ENCODE peak calls at places on chromosomes 13 and 19, in four cellular contexts. One of them, this sample, is unnamed.

GRCh38 chr13:48443442-48444208 is 30.7 kb upstream of the LPAR6 start:
- DNase-seq in left lung: no peak
- DNase-seq in mesothelial cell of epicardium: no peak
- DNase-seq in nephron progenitor cell: no peak
- DNase-seq in this sample: no peak

GRCh38 chr13:60944863-60945262 is 470.8 kb downstream of the PCDH20 start:
- DNase-seq in mesothelial cell of epicardium: no peak
- DNase-seq in nephron progenitor cell: no peak
- DNase-seq in left lung: no peak
- DNase-seq in this sample: no peak

GRCh38 chr19:15180451-15181390 is 20.1 kb downstream of the NOTCH3 start:
- DNase-seq in mesothelial cell of epicardium: no peak
- DNase-seq in nephron progenitor cell: peak
- DNase-seq in left lung: peak
- DNase-seq in this sample: no peak

GRCh38 chr13:109783815-109784589 is 2.4 kb downstream of the IRS2 start:
- DNase-seq in nephron progenitor cell: no peak
- DNase-seq in mesothelial cell of epicardium: no peak
- DNase-seq in left lung: peak
- DNase-seq in this sample: no peak

GRCh38 chr13:66635526-66635925 is 594.6 kb downstream of the PCDH9 start:
- DNase-seq in left lung: no peak
- DNase-seq in mesothelial cell of epicardium: no peak
- DNase-seq in nephron progenitor cell: no peak
- DNase-seq in this sample: no peak

GRCh38 chr19:900302-901111 is 7.2 kb downstream of the RNU6-9 start:
- DNase-seq in left lung: peak
- DNase-seq in nephron progenitor cell: no peak
- DNase-seq in mesothelial cell of epicardium: no peak
- DNase-seq in this sample: peak

GRCh38 chr19:35360880-35361420 is 2.7 kb downstream of the FFAR3 start:
- DNase-seq in mesothelial cell of epicardium: no peak
- DNase-seq in left lung: no peak
- DNase-seq in nephron progenitor cell: no peak
- DNase-seq in this sample: no peak

GRCh38 chr13:111897846-111898215 is 169.1 kb upstream of the SOX1 start:
- DNase-seq in mesothelial cell of epicardium: peak
- DNase-seq in nephron progenitor cell: no peak
- DNase-seq in left lung: no peak
- DNase-seq in this sample: no peak

GRCh38 chr19:31054430-31054829 is 294.8 kb downstream of the TSHZ3 start:
- DNase-seq in nephron progenitor cell: peak
- DNase-seq in left lung: no peak
- DNase-seq in mesothelial cell of epicardium: no peak
- DNase-seq in this sample: no peak

GRCh38 chr13:113094410-113094800 is 11.2 kb upstream of the F7 start:
- DNase-seq in left lung: peak
- DNase-seq in mesothelial cell of epicardium: no peak
- DNase-seq in nephron progenitor cell: no peak
- DNase-seq in this sample: no peak

GRCh38 chr13:75876371-75877050 is 240.4 kb downstream of the LMO7 start:
- DNase-seq in left lung: no peak
- DNase-seq in nephron progenitor cell: peak
- DNase-seq in mesothelial cell of epicardium: peak
- DNase-seq in this sample: no peak

GRCh38 chr19:49954092-49954825 is 6.7 kb downstream of the SIGLEC11 start:
- DNase-seq in left lung: peak
- DNase-seq in mesothelial cell of epicardium: no peak
- DNase-seq in nephron progenitor cell: no peak
- DNase-seq in this sample: no peak

GRCh38 chr13:51734786-51735185 is 69.2 kb downstream of the DHRS12 start:
- DNase-seq in nephron progenitor cell: no peak
- DNase-seq in mesothelial cell of epicardium: no peak
- DNase-seq in left lung: no peak
- DNase-seq in this sample: no peak

GRCh38 chr13:78689011-78689410 is 30.1 kb upstream of the OBI1 start:
- DNase-seq in mesothelial cell of epicardium: no peak
- DNase-seq in nephron progenitor cell: no peak
- DNase-seq in left lung: no peak
- DNase-seq in this sample: no peak

GRCh38 chr13:32233062-32233461 is 82.1 kb downstream of the ZAR1L start:
- DNase-seq in mesothelial cell of epicardium: no peak
- DNase-seq in nephron progenitor cell: no peak
- DNase-seq in left lung: no peak
- DNase-seq in this sample: no peak

GRCh38 chr19:46841458-46842083 is 9.1 kb downstream of the AP2S1 start:
- DNase-seq in nephron progenitor cell: no peak
- DNase-seq in left lung: no peak
- DNase-seq in mesothelial cell of epicardium: no peak
- DNase-seq in this sample: no peak

GRCh38 chr19:5983367-5983955 is 5.5 kb upstream of the RANBP3 start:
- DNase-seq in mesothelial cell of epicardium: no peak
- DNase-seq in left lung: no peak
- DNase-seq in nephron progenitor cell: no peak
- DNase-seq in this sample: no peak

GRCh38 chr19:51131780-51132680 is 7.3 kb downstream of the SIGLEC9 start:
- DNase-seq in left lung: no peak
- DNase-seq in mesothelial cell of epicardium: no peak
- DNase-seq in nephron progenitor cell: no peak
- DNase-seq in this sample: no peak

GRCh38 chr19:1956143-1956537 is 15.2 kb downstream of the CSNK1G2 start:
- DNase-seq in mesothelial cell of epicardium: no peak
- DNase-seq in nephron progenitor cell: no peak
- DNase-seq in left lung: no peak
- DNase-seq in this sample: no peak

GRCh38 chr13:40351537-40352384 is 314.7 kb downstream of the FOXO1 start:
- DNase-seq in nephron progenitor cell: no peak
- DNase-seq in mesothelial cell of epicardium: no peak
- DNase-seq in left lung: no peak
- DNase-seq in this sample: no peak

GRCh38 chr13:41650706-41651105 is 193.4 kb downstream of the RGCC start:
- DNase-seq in left lung: no peak
- DNase-seq in mesothelial cell of epicardium: no peak
- DNase-seq in nephron progenitor cell: no peak
- DNase-seq in this sample: no peak
- TF ChIP-seq CTCF in left lung: no peak
- TF ChIP-seq CTCF in mesothelial cell of epicardium: no peak
- TF ChIP-seq CTCF in nephron progenitor cell: no peak
- TF ChIP-seq CTCF in this sample: no peak

DNA sequence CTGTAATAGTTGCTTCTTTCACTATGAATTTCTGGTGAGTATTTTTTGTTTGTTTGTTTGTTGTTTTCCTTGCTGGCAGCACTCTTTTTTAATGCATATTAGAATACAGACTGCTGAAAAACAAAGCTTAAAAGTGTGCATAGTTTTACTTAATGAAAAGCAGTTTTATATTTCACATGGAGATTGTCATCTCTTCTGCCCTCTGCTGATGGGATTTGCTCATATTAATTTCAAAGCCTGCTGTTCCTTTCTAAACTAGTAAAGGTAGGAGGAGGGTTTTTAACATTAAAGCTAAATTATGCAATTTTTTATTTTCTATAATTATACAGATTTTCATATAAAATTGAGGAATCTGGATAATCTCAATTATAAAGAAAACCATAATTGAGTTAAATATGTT is 692.6 kb upstream of the SLITRK1 start:
- DNase-seq in left lung: no peak
- DNase-seq in nephron progenitor cell: no peak
- DNase-seq in mesothelial cell of epicardium: no peak
- DNase-seq in this sample: no peak
- TF ChIP-seq CTCF in left lung: no peak
- TF ChIP-seq CTCF in nephron progenitor cell: no peak
- TF ChIP-seq CTCF in mesothelial cell of epicardium: peak
- TF ChIP-seq CTCF in this sample: peak

GRCh38 chr13:20093946-20094345 is 66.9 kb downstream of the GJA3 start:
- DNase-seq in left lung: no peak
- DNase-seq in nephron progenitor cell: no peak
- DNase-seq in mesothelial cell of epicardium: no peak
- DNase-seq in this sample: no peak

GRCh38 chr13:20090349-20090748 is 70.5 kb downstream of the GJA3 start:
- DNase-seq in mesothelial cell of epicardium: no peak
- DNase-seq in left lung: no peak
- DNase-seq in nephron progenitor cell: no peak
- DNase-seq in this sample: no peak
- TF ChIP-seq CTCF in mesothelial cell of epicardium: no peak
- TF ChIP-seq CTCF in left lung: no peak
- TF ChIP-seq CTCF in nephron progenitor cell: no peak
- TF ChIP-seq CTCF in this sample: peak

GRCh38 chr19:43751466-43752220 is 3.1 kb downstream of the SMG9 start:
- DNase-seq in mesothelial cell of epicardium: no peak
- DNase-seq in nephron progenitor cell: no peak
- DNase-seq in left lung: no peak
- DNase-seq in this sample: no peak

GRCh38 chr19:43752287-43752875 is 2.4 kb downstream of the SMG9 start:
- DNase-seq in nephron progenitor cell: no peak
- DNase-seq in left lung: no peak
- DNase-seq in mesothelial cell of epicardium: no peak
- DNase-seq in this sample: no peak

GRCh38 chr19:43755256-43755801 is 567 bp upstream of the SMG9 start:
- DNase-seq in nephron progenitor cell: peak
- DNase-seq in mesothelial cell of epicardium: peak
- DNase-seq in left lung: peak
- DNase-seq in this sample: no peak

GRCh38 chr19:43754312-43754561 is 525 bp downstream of the SMG9 start:
- DNase-seq in mesothelial cell of epicardium: no peak
- DNase-seq in left lung: no peak
- DNase-seq in nephron progenitor cell: no peak
- DNase-seq in this sample: no peak

GRCh38 chr19:43754562-43755255 is at the start of gene SMG9:
- DNase-seq in left lung: peak
- DNase-seq in nephron progenitor cell: peak
- DNase-seq in mesothelial cell of epicardium: peak
- DNase-seq in this sample: peak
- TF ChIP-seq CTCF in left lung: no peak
- TF ChIP-seq CTCF in nephron progenitor cell: no peak
- TF ChIP-seq CTCF in mesothelial cell of epicardium: no peak
- TF ChIP-seq CTCF in this sample: no peak

This sample was measured in D721Med.